ENCODE peak calls at places on chromosomes 6 and 20, in eight cellular contexts. R is CD4-positive, alpha-beta T cell; I is mesothelial cell of epicardium; Q is cardiac fibroblast; K is fibroblast of lung; B is AG09319; S is stomach; W is fibroblast of pulmonary artery. M is an unnamed sample.

GRCh38 chr6:163392533-163392932 is 22.0 kb upstream of the QKI start:
- DNase-seq in R (no peak), I (peak), Q (peak), K (peak), B (no peak), S (peak), W (peak), M (no peak)

GRCh38 chr20:41170386-41171105 is 33.2 kb downstream of the PLCG1 start:
- DNase-seq in R (peak), I (no peak), Q (no peak), K (no peak), B (no peak), S (no peak), W (no peak), M (no peak)

GRCh38 chr6:5761370-5761769 is 245.4 kb downstream of the NRN1 start:
- DNase-seq in R (no peak), I (no peak), Q (peak), K (no peak), B (no peak), S (no peak), W (no peak), M (no peak)

GRCh38 chr6:149223120-149223775 is 94.3 kb upstream of the TAB2 start:
- DNase-seq in R (no peak), I (no peak), Q (no peak), K (no peak), B (no peak), S (no peak), W (no peak), M (no peak)

GRCh38 chr20:13419445-13419844 is 198.4 kb downstream of the ISM1 start:
- DNase-seq in R (no peak), I (no peak), Q (no peak), K (no peak), B (no peak), S (no peak), W (no peak), M (no peak)

GRCh38 chr6:27333642-27334040 is 21.6 kb upstream of the POM121L2 start:
- DNase-seq in R (no peak), I (no peak), Q (no peak), K (no peak), B (no peak), S (no peak), W (no peak), M (no peak)

GRCh38 chr6:82617648-82618047 is 254.0 kb downstream of the TPBG start:
- DNase-seq in R (no peak), I (no peak), Q (peak), K (no peak), B (no peak), S (no peak), W (no peak), M (no peak)

GRCh38 chr6:143325379-143326140 is 124.9 kb downstream of the ADAT2 start:
- DNase-seq in R (no peak), I (no peak), Q (peak), K (no peak), B (no peak), S (no peak), W (peak), M (no peak)

DNA sequence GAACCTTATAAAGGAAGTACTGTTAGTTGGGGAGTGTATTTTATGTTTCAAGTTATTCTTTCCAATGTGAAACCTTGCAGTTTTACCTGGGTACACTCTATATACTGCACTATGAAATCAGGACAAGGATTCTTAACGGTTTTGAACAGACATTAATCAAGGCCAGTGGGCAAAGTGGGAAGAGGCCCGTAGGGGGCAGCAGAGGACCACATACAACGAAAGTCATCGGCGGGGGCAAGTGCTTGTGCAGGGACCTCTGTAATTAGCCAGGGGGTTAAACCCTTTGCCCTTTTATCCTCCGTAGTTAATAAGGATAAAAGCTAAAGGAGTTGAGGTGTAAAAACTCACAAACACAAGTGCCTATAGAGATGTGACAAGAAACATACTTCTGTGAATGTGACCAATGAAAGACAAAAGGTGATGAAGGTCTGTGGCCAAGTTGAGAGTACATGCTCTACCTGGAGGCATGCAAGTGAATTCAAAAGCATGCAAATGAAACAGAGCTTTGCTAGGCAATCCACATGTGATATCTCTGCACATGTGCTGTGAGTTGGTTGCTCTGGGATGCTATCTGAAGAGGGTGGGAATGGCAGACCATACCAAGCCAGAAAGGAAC is 392.7 kb upstream of the MAN1A1 start:
- DNase-seq in R (peak), I (peak), Q (peak), K (peak), B (no peak), S (peak), W (peak), M (peak)
- TF ChIP-seq CTCF in R (peak), I (peak), Q (peak), K (peak), B (peak), S (no peak), W (peak), M (peak)

GRCh38 chr20:62949153-62949821 is 3.2 kb upstream of the SLC17A9 start:
- DNase-seq in R (no peak), I (no peak), Q (no peak), K (no peak), B (no peak), S (no peak), W (no peak), M (no peak)

GRCh38 chr20:62944746-62945145 is 6.8 kb downstream of the GID8 start:
- DNase-seq in R (no peak), I (no peak), Q (no peak), K (no peak), B (no peak), S (no peak), W (no peak), M (no peak)

GRCh38 chr20:62947532-62948300 is 4.8 kb upstream of the SLC17A9 start:
- DNase-seq in R (no peak), I (no peak), Q (no peak), K (no peak), B (no peak), S (no peak), W (no peak), M (no peak)

GRCh38 chr20:62945771-62946339 is 6.7 kb upstream of the SLC17A9 start:
- DNase-seq in R (no peak), I (no peak), Q (no peak), K (no peak), B (no peak), S (no peak), W (no peak), M (no peak)

GRCh38 chr20:62946918-62947317 is 5.6 kb upstream of the SLC17A9 start:
- DNase-seq in R (no peak), I (no peak), Q (no peak), K (no peak), B (no peak), S (peak), W (peak), M (no peak)
- TF ChIP-seq CTCF in R (no peak), I (no peak), Q (no peak), K (no peak), B (no peak), S (no peak), W (no peak), M (no peak)

DNA sequence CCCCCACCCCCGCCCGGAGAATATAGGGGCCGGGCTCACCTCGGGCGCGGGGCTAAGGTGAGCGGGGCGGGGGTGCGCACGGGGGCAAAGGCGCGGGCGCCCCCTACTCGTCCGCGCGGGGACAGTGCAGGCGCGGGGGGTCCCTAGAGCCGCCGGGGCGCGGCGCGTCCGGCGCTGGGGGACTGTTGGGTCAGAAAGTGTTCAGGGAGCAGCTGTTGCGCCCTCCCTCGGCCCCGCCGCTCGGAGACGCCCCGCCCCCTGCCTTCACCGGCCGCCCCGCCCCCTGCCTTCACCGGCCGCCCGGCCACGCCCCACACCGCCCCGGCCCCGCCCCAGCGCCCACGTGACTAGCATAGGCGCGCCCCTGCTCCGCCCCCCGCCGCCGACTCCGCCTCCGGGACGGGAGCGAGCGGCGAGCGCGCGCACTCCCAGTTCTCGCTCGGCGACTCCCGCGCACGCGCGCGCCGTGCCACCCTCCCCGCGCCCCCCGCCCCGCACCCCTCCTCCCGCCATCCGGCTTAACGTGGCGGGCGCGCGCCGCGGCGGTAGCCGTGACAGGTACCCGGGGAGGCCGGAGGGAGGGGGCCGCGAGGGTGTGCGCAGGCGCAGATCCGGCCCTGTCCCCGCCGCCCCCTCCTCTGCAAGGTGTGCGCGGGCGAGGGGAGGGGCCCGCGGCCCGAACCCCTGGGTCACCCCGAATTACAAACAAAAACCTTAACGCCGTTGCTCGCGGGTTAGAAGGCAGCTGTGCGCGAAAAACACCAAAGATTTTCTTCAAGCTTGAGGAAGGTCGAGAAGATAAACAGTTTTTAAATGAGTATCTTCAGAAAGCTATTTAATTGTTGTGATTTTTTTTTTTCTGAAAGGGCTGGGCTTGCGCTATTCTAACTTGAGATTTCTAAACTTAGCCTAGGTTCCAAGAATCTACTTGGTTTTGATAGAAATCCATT is 704 bp upstream of the ZNF217 start:
- DNase-seq in R (peak), I (peak), Q (peak), K (peak), B (peak), S (peak), W (peak), M (peak)
- TF ChIP-seq CTCF in R (no peak), I (no peak), Q (no peak), K (no peak), B (no peak), S (no peak), W (no peak), M (no peak)

GRCh38 chr6:33427585-33428218 is 7.8 kb downstream of the SYNGAP1 start:
- DNase-seq in R (peak), I (peak), Q (no peak), K (no peak), B (no peak), S (peak), W (no peak), M (peak)
- TF ChIP-seq CTCF in R (no peak), I (no peak), Q (peak), K (no peak), B (no peak), S (no peak), W (no peak), M (no peak)

DNA sequence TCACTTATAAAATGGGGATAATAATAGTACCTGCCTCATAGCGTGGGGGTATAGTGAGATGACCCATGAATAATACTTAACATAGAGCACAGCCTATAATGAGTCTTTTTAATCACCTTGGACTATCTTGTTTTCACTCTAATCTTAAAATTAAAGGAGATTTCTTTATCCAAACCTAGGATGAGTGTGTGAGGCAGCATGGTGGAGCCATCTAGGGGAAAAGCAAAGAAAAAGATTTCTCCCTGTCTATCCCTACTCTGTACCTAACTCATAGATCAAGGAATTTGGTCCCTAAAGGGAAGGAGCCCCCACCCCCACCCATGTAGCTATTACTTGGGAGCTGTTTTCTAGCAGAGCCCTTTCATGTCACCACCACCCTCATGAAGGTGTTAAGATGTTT is 45.2 kb upstream of the PAK5 start:
- DNase-seq in R (no peak), I (no peak), Q (no peak), K (no peak), B (no peak), S (no peak), W (no peak), M (no peak)
- TF ChIP-seq CTCF in R (no peak), I (no peak), Q (no peak), K (no peak), B (peak), S (no peak), W (no peak), M (no peak)

GRCh38 chr6:42988486-42989020 is 4.2 kb downstream of the PPP2R5D start:
- DNase-seq in R (no peak), I (no peak), Q (peak), K (peak), B (no peak), S (no peak), W (peak), M (no peak)

GRCh38 chr6:42981866-42982265 is 2.5 kb upstream of the PPP2R5D start:
- DNase-seq in R (no peak), I (no peak), Q (peak), K (no peak), B (no peak), S (no peak), W (peak), M (no peak)

GRCh38 chr6:42987533-42988451 is 3.4 kb downstream of the PPP2R5D start:
- DNase-seq in R (no peak), I (no peak), Q (no peak), K (no peak), B (no peak), S (no peak), W (no peak), M (no peak)

GRCh38 chr6:42984924-42985475 is 630 bp downstream of the PPP2R5D start:
- DNase-seq in R (no peak), I (no peak), Q (peak), K (peak), B (no peak), S (no peak), W (no peak), M (no peak)

GRCh38 chr6:42984001-42984923 is at the start of gene PPP2R5D:
- DNase-seq in R (peak), I (peak), Q (peak), K (peak), B (peak), S (peak), W (peak), M (peak)
- TF ChIP-seq CTCF in R (no peak), I (no peak), Q (no peak), K (no peak), B (no peak), S (no peak), W (no peak), M (no peak)

GRCh38 chr6:42510795-42511194 is 53.0 kb upstream of the UBR2 start:
- DNase-seq in R (no peak), I (no peak), Q (no peak), K (no peak), B (no peak), S (no peak), W (no peak), M (no peak)
- TF ChIP-seq CTCF in R (no peak), I (no peak), Q (no peak), K (no peak), B (no peak), S (no peak), W (no peak), M (no peak)

GRCh38 chr6:31742894-31743293 is 3.1 kb downstream of the MSH5 start:
- DNase-seq in R (no peak), I (no peak), Q (no peak), K (no peak), B (no peak), S (no peak), W (no peak), M (no peak)
- TF ChIP-seq CTCF in R (no peak), I (no peak), Q (no peak), K (no peak), B (no peak), S (no peak), W (no peak), M (no peak)

DNA sequence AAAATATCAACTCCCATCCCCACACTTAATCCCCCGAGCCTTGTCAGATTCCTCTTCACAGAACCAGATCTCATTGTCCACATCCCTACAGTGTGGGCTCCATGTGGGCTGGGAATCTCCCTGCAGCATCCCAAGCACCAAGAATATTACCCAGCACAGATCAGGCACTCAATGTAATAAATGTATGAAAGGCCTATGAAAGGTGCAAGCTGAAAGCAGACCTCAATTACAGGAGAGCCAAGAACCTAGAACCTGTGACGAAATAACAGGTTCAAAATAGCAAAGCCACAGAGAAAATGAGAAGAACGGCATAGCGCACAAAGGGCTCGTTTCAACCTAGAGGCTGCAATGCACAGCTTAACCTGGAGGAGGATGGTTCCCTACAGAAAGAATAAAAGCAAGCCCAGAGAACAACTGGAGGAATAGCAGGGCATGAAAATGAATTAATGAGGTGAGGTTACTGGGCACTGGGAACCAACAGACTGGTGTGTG is 3.1 kb downstream of the SLC23A2 start:
- DNase-seq in R (no peak), I (no peak), Q (no peak), K (no peak), B (no peak), S (no peak), W (no peak), M (no peak)
- TF ChIP-seq CTCF in R (no peak), I (no peak), Q (peak), K (no peak), B (no peak), S (no peak), W (peak), M (no peak)